ENCODE peak calls at places on chromosomes 5 and 9, in ten cellular contexts. One of them, this sample, is unnamed.

GRCh38 chr5:115170128-115170923 is 618 bp upstream of the TRIM36 start:
- DNase-seq in stimulated activated CD4-positive, alpha-beta T cell treated with anti-CD3 and anti-CD28 coated beads, Interleukin-1b, Interleukin-23, amount 100 ng/mL, for 24 hours: no peak
- DNase-seq in GM13976: peak
- DNase-seq in cerebellar cortex: peak
- DNase-seq in activated CD4-positive, alpha-beta T cell treated with anti-CD3 and anti-CD28 coated beads, Interleukin-2, amount 50 U/mL, for 4 hours: no peak
- DNase-seq in epithelial cell of prostate: no peak
- DNase-seq in T-helper 9 cell: no peak
- DNase-seq in PC-9: no peak
- DNase-seq in NCI-H187: no peak
- DNase-seq in NCI-H774: no peak
- DNase-seq in this sample: no peak

GRCh38 chr5:100659080-100659479 is 123.9 kb downstream of the FAM174A start:
- DNase-seq in PC-9: no peak
- DNase-seq in stimulated activated CD4-positive, alpha-beta T cell treated with anti-CD3 and anti-CD28 coated beads, Interleukin-1b, Interleukin-23, amount 100 ng/mL, for 24 hours: no peak
- DNase-seq in activated CD4-positive, alpha-beta T cell treated with anti-CD3 and anti-CD28 coated beads, Interleukin-2, amount 50 U/mL, for 4 hours: no peak
- DNase-seq in T-helper 9 cell: no peak
- DNase-seq in epithelial cell of prostate: no peak
- DNase-seq in NCI-H774: no peak
- DNase-seq in cerebellar cortex: no peak
- DNase-seq in GM13976: no peak
- DNase-seq in NCI-H187: no peak
- DNase-seq in this sample: no peak

GRCh38 chr5:51811883-51812282 is 428.6 kb downstream of the ISL1 start:
- DNase-seq in PC-9: no peak
- DNase-seq in GM13976: no peak
- DNase-seq in NCI-H187: no peak
- DNase-seq in epithelial cell of prostate: no peak
- DNase-seq in stimulated activated CD4-positive, alpha-beta T cell treated with anti-CD3 and anti-CD28 coated beads, Interleukin-1b, Interleukin-23, amount 100 ng/mL, for 24 hours: no peak
- DNase-seq in T-helper 9 cell: no peak
- DNase-seq in activated CD4-positive, alpha-beta T cell treated with anti-CD3 and anti-CD28 coated beads, Interleukin-2, amount 50 U/mL, for 4 hours: no peak
- DNase-seq in NCI-H774: no peak
- DNase-seq in cerebellar cortex: no peak
- DNase-seq in this sample: peak

GRCh38 chr9:15416880-15417279 is 5.8 kb upstream of the SNAPC3 start:
- DNase-seq in PC-9: peak
- DNase-seq in T-helper 9 cell: peak
- DNase-seq in GM13976: peak
- DNase-seq in cerebellar cortex: peak
- DNase-seq in NCI-H187: no peak
- DNase-seq in stimulated activated CD4-positive, alpha-beta T cell treated with anti-CD3 and anti-CD28 coated beads, Interleukin-1b, Interleukin-23, amount 100 ng/mL, for 24 hours: no peak
- DNase-seq in NCI-H774: peak
- DNase-seq in activated CD4-positive, alpha-beta T cell treated with anti-CD3 and anti-CD28 coated beads, Interleukin-2, amount 50 U/mL, for 4 hours: peak
- DNase-seq in epithelial cell of prostate: no peak
- DNase-seq in this sample: peak

GRCh38 chr9:89360465-89360864 is 42.2 kb downstream of the SECISBP2 start:
- DNase-seq in activated CD4-positive, alpha-beta T cell treated with anti-CD3 and anti-CD28 coated beads, Interleukin-2, amount 50 U/mL, for 4 hours: no peak
- DNase-seq in epithelial cell of prostate: no peak
- DNase-seq in T-helper 9 cell: no peak
- DNase-seq in NCI-H187: no peak
- DNase-seq in cerebellar cortex: no peak
- DNase-seq in stimulated activated CD4-positive, alpha-beta T cell treated with anti-CD3 and anti-CD28 coated beads, Interleukin-1b, Interleukin-23, amount 100 ng/mL, for 24 hours: no peak
- DNase-seq in PC-9: no peak
- DNase-seq in NCI-H774: peak
- DNase-seq in GM13976: no peak
- DNase-seq in this sample: peak

GRCh38 chr5:172885594-172886340 is 51.7 kb downstream of the ERGIC1 start:
- DNase-seq in NCI-H187: no peak
- DNase-seq in cerebellar cortex: no peak
- DNase-seq in NCI-H774: no peak
- DNase-seq in epithelial cell of prostate: no peak
- DNase-seq in PC-9: no peak
- DNase-seq in T-helper 9 cell: no peak
- DNase-seq in GM13976: no peak
- DNase-seq in stimulated activated CD4-positive, alpha-beta T cell treated with anti-CD3 and anti-CD28 coated beads, Interleukin-1b, Interleukin-23, amount 100 ng/mL, for 24 hours: no peak
- DNase-seq in activated CD4-positive, alpha-beta T cell treated with anti-CD3 and anti-CD28 coated beads, Interleukin-2, amount 50 U/mL, for 4 hours: no peak
- DNase-seq in this sample: peak

GRCh38 chr9:8872802-8873201 is 1073.2 kb upstream of the DMAC1 start:
- DNase-seq in stimulated activated CD4-positive, alpha-beta T cell treated with anti-CD3 and anti-CD28 coated beads, Interleukin-1b, Interleukin-23, amount 100 ng/mL, for 24 hours: no peak
- DNase-seq in NCI-H774: no peak
- DNase-seq in NCI-H187: no peak
- DNase-seq in GM13976: no peak
- DNase-seq in PC-9: no peak
- DNase-seq in T-helper 9 cell: no peak
- DNase-seq in activated CD4-positive, alpha-beta T cell treated with anti-CD3 and anti-CD28 coated beads, Interleukin-2, amount 50 U/mL, for 4 hours: no peak
- DNase-seq in epithelial cell of prostate: no peak
- DNase-seq in cerebellar cortex: peak
- DNase-seq in this sample: no peak

GRCh38 chr5:77644443-77645157 is 6.1 kb upstream of the OTP start:
- DNase-seq in PC-9: no peak
- DNase-seq in T-helper 9 cell: no peak
- DNase-seq in NCI-H187: peak
- DNase-seq in NCI-H774: peak
- DNase-seq in cerebellar cortex: no peak
- DNase-seq in epithelial cell of prostate: no peak
- DNase-seq in GM13976: peak
- DNase-seq in stimulated activated CD4-positive, alpha-beta T cell treated with anti-CD3 and anti-CD28 coated beads, Interleukin-1b, Interleukin-23, amount 100 ng/mL, for 24 hours: no peak
- DNase-seq in activated CD4-positive, alpha-beta T cell treated with anti-CD3 and anti-CD28 coated beads, Interleukin-2, amount 50 U/mL, for 4 hours: no peak
- DNase-seq in this sample: no peak

GRCh38 chr5:171569065-171569712 is 149.7 kb downstream of the FGF18 start:
- DNase-seq in epithelial cell of prostate: no peak
- DNase-seq in activated CD4-positive, alpha-beta T cell treated with anti-CD3 and anti-CD28 coated beads, Interleukin-2, amount 50 U/mL, for 4 hours: no peak
- DNase-seq in NCI-H774: no peak
- DNase-seq in stimulated activated CD4-positive, alpha-beta T cell treated with anti-CD3 and anti-CD28 coated beads, Interleukin-1b, Interleukin-23, amount 100 ng/mL, for 24 hours: no peak
- DNase-seq in T-helper 9 cell: no peak
- DNase-seq in NCI-H187: no peak
- DNase-seq in PC-9: no peak
- DNase-seq in GM13976: no peak
- DNase-seq in cerebellar cortex: no peak
- DNase-seq in this sample: no peak

GRCh38 chr9:124309665-124310064 is 51.9 kb downstream of the NEK6 start:
- DNase-seq in stimulated activated CD4-positive, alpha-beta T cell treated with anti-CD3 and anti-CD28 coated beads, Interleukin-1b, Interleukin-23, amount 100 ng/mL, for 24 hours: no peak
- DNase-seq in T-helper 9 cell: no peak
- DNase-seq in NCI-H774: no peak
- DNase-seq in GM13976: no peak
- DNase-seq in NCI-H187: no peak
- DNase-seq in epithelial cell of prostate: peak
- DNase-seq in cerebellar cortex: peak
- DNase-seq in PC-9: peak
- DNase-seq in activated CD4-positive, alpha-beta T cell treated with anti-CD3 and anti-CD28 coated beads, Interleukin-2, amount 50 U/mL, for 4 hours: no peak
- DNase-seq in this sample: no peak

GRCh38 chr9:92954078-92954861 is 6.9 kb downstream of the FGD3 start:
- DNase-seq in NCI-H774: peak
- DNase-seq in NCI-H187: no peak
- DNase-seq in GM13976: no peak
- DNase-seq in stimulated activated CD4-positive, alpha-beta T cell treated with anti-CD3 and anti-CD28 coated beads, Interleukin-1b, Interleukin-23, amount 100 ng/mL, for 24 hours: no peak
- DNase-seq in activated CD4-positive, alpha-beta T cell treated with anti-CD3 and anti-CD28 coated beads, Interleukin-2, amount 50 U/mL, for 4 hours: peak
- DNase-seq in epithelial cell of prostate: peak
- DNase-seq in T-helper 9 cell: peak
- DNase-seq in cerebellar cortex: no peak
- DNase-seq in PC-9: peak
- DNase-seq in this sample: no peak